ENCODE peak calls at places on chromosomes 11 and 22, in seven cellular contexts. M is pancreas; H is CD8-positive, alpha-beta T cell; D is testis; F is colonic mucosa; C is cardiac muscle cell; I is HCT116. E is an unnamed sample. For H3K4me1, the result is how much of the 10 kb centered on the place peaks cover.

GRCh38 chr11:116840224-116840745 is 2.9 kb upstream of the APOA1 start:
- DNase-seq in M (no peak), H (no peak), D (no peak), F (no peak), C (peak), I (no peak), E (no peak)

GRCh38 chr11:46002146-46002545 is 79.7 kb downstream of the LARGE2 start:
- DNase-seq in M (no peak), H (no peak), D (no peak), F (no peak), C (no peak), I (no peak), E (no peak)

GRCh38 chr11:63826471-63827190 is 12.3 kb upstream of the MARK2 start:
- DNase-seq in M (no peak), H (no peak), D (no peak), F (no peak), C (no peak), I (no peak), E (no peak)

GRCh38 chr11:74559934-74560309 is 32.5 kb upstream of the POLD3 start:
- DNase-seq in M (no peak), H (no peak), D (no peak), F (no peak), C (no peak), I (no peak), E (no peak)

GRCh38 chr11:125070699-125071254 is 7.7 kb downstream of the SLC37A2 start:
- DNase-seq in M (peak), H (no peak), D (peak), F (peak), C (peak), I (peak), E (peak)

GRCh38 chr11:46895821-46896220 is 22.5 kb downstream of the LRP4 start:
- DNase-seq in M (peak), H (no peak), D (peak), F (no peak), C (no peak), I (no peak), E (no peak)

GRCh38 chr11:87325490-87325872 is 287.7 kb downstream of the TMEM135 start:
- DNase-seq in M (no peak), H (no peak), D (no peak), F (no peak), C (no peak), I (no peak), E (no peak)

GRCh38 chr11:11769782-11770181 is 72.0 kb upstream of the USP47 start:
- DNase-seq in M (no peak), H (no peak), D (no peak), F (no peak), C (no peak), I (no peak), E (no peak)

GRCh38 chr22:22815397-22816170 is 72.0 kb upstream of the IGLL5 start:
- DNase-seq in M (no peak), H (no peak), D (no peak), F (no peak), C (no peak), I (no peak), E (peak)

GRCh38 chr11:19520681-19521080 is 192.0 kb upstream of the NAV2 start:
- DNase-seq in M (no peak), H (no peak), D (no peak), F (no peak), C (no peak), I (no peak), E (no peak)

GRCh38 chr11:19525714-19526113 is 186.9 kb upstream of the NAV2 start:
- DNase-seq in M (no peak), H (no peak), D (no peak), F (no peak), C (no peak), I (no peak), E (no peak)

GRCh38 chr11:19524171-19524671 is 188.4 kb upstream of the NAV2 start:
- DNase-seq in M (peak), H (no peak), D (no peak), F (no peak), C (no peak), I (no peak), E (no peak)

GRCh38 chr11:19526119-19526518 is 186.5 kb upstream of the NAV2 start:
- DNase-seq in M (no peak), H (no peak), D (no peak), F (no peak), C (peak), I (no peak), E (no peak)

DNA sequence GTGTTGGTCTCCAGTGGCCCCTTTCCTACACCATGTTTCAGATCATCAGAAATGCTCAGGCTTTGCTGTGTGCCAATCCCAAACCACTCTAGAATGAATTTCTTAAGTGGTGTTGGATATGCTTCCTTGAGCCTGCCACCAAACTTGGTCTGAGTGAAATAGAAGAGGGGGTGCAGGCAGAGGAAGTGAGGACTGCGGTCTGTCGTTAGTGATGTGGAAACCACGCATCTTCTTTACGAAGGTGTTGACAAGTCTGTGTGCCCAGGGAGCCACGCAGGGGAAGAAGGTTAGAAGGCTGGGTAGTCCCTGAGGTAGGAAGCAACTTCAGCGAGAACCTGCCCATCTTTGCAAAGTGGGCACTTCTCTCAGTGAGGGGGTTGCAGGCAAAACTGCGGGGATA is 187.4 kb upstream of the NAV2 start:
- DNase-seq in M (no peak), H (no peak), D (no peak), F (no peak), C (no peak), I (no peak), E (no peak)
- H3K27ac ChIP-seq in M (no peak), H (no peak), D (no peak), F (no peak), C (no peak), I (no peak), E (no peak)

GRCh38 chr11:33471541-33471940 is 214.4 kb downstream of the HIPK3 start:
- DNase-seq in M (no peak), H (no peak), D (no peak), F (no peak), C (no peak), I (no peak), E (no peak)
- H3K4me3 ChIP-seq in M (no peak), H (no peak), D (no peak), F (no peak), C (no peak), I (no peak), E (no peak)

GRCh38 chr22:27716074-27716473 is 85.5 kb downstream of the MN1 start:
- DNase-seq in M (no peak), H (no peak), D (no peak), F (no peak), C (no peak), I (no peak), E (no peak)

GRCh38 chr22:27718186-27719032 is 83.1 kb downstream of the MN1 start:
- DNase-seq in M (no peak), H (no peak), D (peak), F (peak), C (peak), I (peak), E (peak)

GRCh38 chr22:27719033-27719341 is 82.6 kb downstream of the MN1 start:
- DNase-seq in M (no peak), H (no peak), D (no peak), F (no peak), C (no peak), I (no peak), E (no peak)

GRCh38 chr22:27715078-27715477 is 86.5 kb downstream of the MN1 start:
- DNase-seq in M (no peak), H (no peak), D (no peak), F (no peak), C (no peak), I (no peak), E (no peak)

DNA sequence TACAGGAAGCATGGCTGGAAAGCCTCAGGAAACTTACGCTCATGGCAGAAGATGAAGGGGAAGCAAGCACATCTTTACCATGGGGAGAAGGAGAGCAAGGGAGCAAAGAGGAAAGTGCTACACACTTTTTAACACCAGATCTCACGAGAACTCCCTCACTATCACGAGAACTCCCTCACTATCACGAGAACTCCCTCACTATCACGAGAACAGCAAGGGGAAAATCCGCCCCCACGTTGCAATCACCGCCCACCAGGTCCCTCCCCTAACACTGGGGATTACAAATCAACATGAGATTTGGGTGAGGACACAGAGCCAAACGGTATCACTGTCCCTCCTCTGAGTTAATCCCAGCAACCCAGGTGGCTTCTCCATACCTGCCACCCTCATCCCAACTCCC is 84.5 kb downstream of the MN1 start:
- DNase-seq in M (no peak), H (no peak), D (no peak), F (no peak), C (no peak), I (no peak), E (no peak)
- H3K4me1 ChIP-seq in M (under half), H (under half), D (under half), F (under half), C (under half), I (under half), E (under half)

GRCh38 chr11:82771781-82772180 is 38.1 kb upstream of the FAM181B start:
- DNase-seq in M (no peak), H (no peak), D (no peak), F (no peak), C (no peak), I (no peak), E (no peak)

GRCh38 chr11:82775736-82776346 is 42.2 kb upstream of the FAM181B start:
- DNase-seq in M (no peak), H (no peak), D (no peak), F (peak), C (peak), I (peak), E (no peak)

GRCh38 chr11:82775218-82775617 is 41.6 kb upstream of the FAM181B start:
- DNase-seq in M (no peak), H (no peak), D (no peak), F (no peak), C (no peak), I (no peak), E (no peak)

GRCh38 chr11:82776377-82776776 is 42.7 kb upstream of the FAM181B start:
- DNase-seq in M (no peak), H (no peak), D (no peak), F (no peak), C (no peak), I (no peak), E (no peak)
- H3K27ac ChIP-seq in M (no peak), H (no peak), D (no peak), F (no peak), C (no peak), I (no peak), E (no peak)

GRCh38 chr22:36244522-36245391 is 5.4 kb upstream of the APOL2 start:
- DNase-seq in M (no peak), H (no peak), D (peak), F (no peak), C (peak), I (no peak), E (peak)

GRCh38 chr22:36239401-36240171 is at the start of gene APOL2:
- DNase-seq in M (peak), H (peak), D (peak), F (peak), C (peak), I (peak), E (peak)

GRCh38 chr22:36245805-36246356 is 6.6 kb upstream of the APOL2 start:
- DNase-seq in M (no peak), H (no peak), D (no peak), F (no peak), C (no peak), I (no peak), E (peak)

GRCh38 chr22:36246718-36247117 is 6.2 kb upstream of the APOL1 start:
- DNase-seq in M (no peak), H (no peak), D (no peak), F (no peak), C (no peak), I (no peak), E (peak)

DNA sequence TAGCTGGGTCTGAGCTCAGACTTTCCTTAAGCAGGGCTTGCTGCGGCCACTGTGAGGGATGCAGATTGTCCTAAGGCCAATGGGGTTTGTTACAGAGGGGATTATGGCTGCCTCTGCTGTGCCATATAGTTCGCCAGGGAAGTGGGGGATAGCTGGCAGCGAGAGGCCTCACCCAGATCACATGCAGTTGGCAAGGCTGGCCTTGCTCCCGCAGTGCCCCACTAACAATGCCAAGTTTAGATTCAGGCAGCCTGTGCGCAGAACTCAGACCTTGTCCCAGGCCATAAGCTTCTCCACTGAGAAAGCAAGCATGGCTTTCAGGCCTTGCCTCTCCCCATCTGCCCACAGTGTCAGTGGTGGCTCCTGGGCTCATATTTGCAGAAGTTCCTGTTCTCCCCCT is 4.7 kb upstream of the APOL2 start:
- DNase-seq in M (peak), H (no peak), D (no peak), F (no peak), C (no peak), I (no peak), E (no peak)
- H3K4me3 ChIP-seq in M (no peak), H (no peak), D (no peak), F (no peak), C (no peak), I (no peak), E (no peak)

E was measured in vagina.